ENCODE peak calls at places on chromosomes 2 and 18, in six cellular contexts. W is CD8-positive, alpha-beta memory T cell; D is DMS 273 treated with DMSO at 0.1 percent for 48 hours; N is cardiac muscle cell; Z is left ventricle myocardium superior; X is stimulated activated CD8-positive, alpha-beta memory T cell treated with anti-CD3 and anti-CD28 coated beads, Interleukin-15, amount 100 ng/mL, for 4 hours. P is an unnamed sample.

GRCh38 chr2:163692611-163693482 is 43.0 kb downstream of the FIGN start:
- DNase-seq in W (no peak), D (no peak), N (no peak), Z (no peak), X (no peak), P (no peak)

GRCh38 chr2:205734436-205734835 is 52.1 kb downstream of the NRP2 start:
- DNase-seq in W (no peak), D (no peak), N (peak), Z (no peak), X (no peak), P (no peak)

GRCh38 chr18:50902797-50903196 is 23.9 kb downstream of the ME2 start:
- DNase-seq in W (no peak), D (no peak), N (no peak), Z (no peak), X (no peak), P (no peak)

GRCh38 chr2:134282638-134283400 is 28.9 kb downstream of the MGAT5 start:
- DNase-seq in W (no peak), D (no peak), N (no peak), Z (no peak), X (no peak), P (peak)

GRCh38 chr2:180133736-180134135 is 126.6 kb upstream of the CWC22 start:
- DNase-seq in W (no peak), D (no peak), N (no peak), Z (no peak), X (no peak), P (no peak)

GRCh38 chr18:58186258-58186948 is 142.4 kb downstream of the NEDD4L start:
- DNase-seq in W (no peak), D (no peak), N (peak), Z (no peak), X (no peak), P (no peak)

GRCh38 chr2:172693529-172694185 is 42.0 kb upstream of the RAPGEF4 start:
- DNase-seq in W (no peak), D (no peak), N (no peak), Z (no peak), X (no peak), P (no peak)

GRCh38 chr2:139478191-139478914 is 698.2 kb upstream of the NXPH2 start:
- DNase-seq in W (no peak), D (no peak), N (no peak), Z (no peak), X (no peak), P (no peak)

GRCh38 chr2:12169060-12169406 is 422.6 kb downstream of the LPIN1 start:
- DNase-seq in W (no peak), D (no peak), N (peak), Z (no peak), X (no peak), P (no peak)

GRCh38 chr18:53941601-53942335 is 282.7 kb downstream of the MBD2 start:
- DNase-seq in W (no peak), D (peak), N (no peak), Z (no peak), X (no peak), P (no peak)

GRCh38 chr2:216533504-216534068 is 34.9 kb downstream of the RPL37A start:
- DNase-seq in W (no peak), D (no peak), N (no peak), Z (no peak), X (no peak), P (no peak)

P was measured in GM13976.